ENCODE peak calls at places on chromosomes 3 and 15, in ten cellular contexts. G is stimulated activated CD4-positive, alpha-beta T cell treated with anti-CD3 and anti-CD28 coated beads, Interleukin-12 subunit alpha, Interleukin-12 subunit beta, amount 100 ng/mL, for 48 hours; N is endothelial cell; Q is activated T-helper 9 cell treated with anti-CD3 and anti-CD28 coated beads, Interleukin-2, amount 50 U/mL, for 16 hours; Z is iris pigment epithelial cell; U is mesenchymal stem cell; F is Calu3; O is MV-4-11; L is upper lobe of right lung; P is amniotic stem cell. A is an unnamed sample.

GRCh38 chr3:112233083-112233482 is 60.9 kb downstream of the SLC9C1 start:
- DNase-seq in U (no peak), O (no peak), P (no peak), F (no peak), Q (no peak), G (no peak), N (no peak), Z (no peak), L (no peak), A (no peak)

GRCh38 chr3:37995652-37996641 is 5.4 kb downstream of the VILL start:
- DNase-seq in L (peak; percentile 33), O (no peak), F (no peak), N (no peak), G (no peak), Z (no peak), Q (no peak), P (no peak), U (no peak), A (no peak)

GRCh38 chr3:87796137-87796899 is 262.5 kb downstream of the CGGBP1 start:
- DNase-seq in L (no peak), Q (no peak), N (no peak), U (no peak), P (no peak), Z (no peak), F (no peak), G (no peak), O (peak; percentile 25), A (no peak)

GRCh38 chr3:132898131-132898530 is 140.1 kb upstream of the TMEM108 start:
- DNase-seq in L (no peak), N (no peak), G (no peak), O (no peak), U (no peak), F (no peak), Z (no peak), P (no peak), Q (no peak), A (no peak)

GRCh38 chr15:91988071-91988470 is 134.6 kb downstream of the SLCO3A1 start:
- DNase-seq in O (peak; percentile 52), L (no peak), Q (no peak), P (no peak), Z (no peak), F (no peak), U (no peak), N (no peak), G (no peak), A (no peak)

GRCh38 chr3:174937488-174937887 is 78.4 kb downstream of the NAALADL2 start:
- DNase-seq in F (no peak), Z (peak; percentile 77), U (peak; percentile 68), Q (no peak), O (no peak), L (no peak), G (no peak), P (no peak), N (no peak), A (no peak)

GRCh38 chr3:49346797-49347251 is 7.0 kb upstream of the USP4 start:
- DNase-seq in L (no peak), G (no peak), Q (no peak), Z (peak; percentile 59), O (peak; percentile 58), F (no peak), N (no peak), P (no peak), U (peak; percentile 34), A (no peak)

GRCh38 chr15:26866298-26867198 is at the start of gene GABRA5:
- DNase-seq in N (peak; percentile 68), Z (peak; percentile 31), F (no peak), O (no peak), P (no peak), U (no peak), Q (no peak), G (no peak), L (no peak), A (no peak)

GRCh38 chr3:116667791-116668190 is 41.8 kb upstream of the TUSC7 start:
- DNase-seq in G (no peak), Z (no peak), O (no peak), P (no peak), U (no peak), L (no peak), F (no peak), Q (no peak), N (no peak), A (no peak)

GRCh38 chr3:118910332-118910731 is 124.3 kb downstream of the IGSF11 start:
- DNase-seq in U (no peak), O (no peak), Q (no peak), L (no peak), P (no peak), F (no peak), G (no peak), N (no peak), Z (no peak), A (no peak)

GRCh38 chr3:147915057-147915456 is 505.9 kb downstream of the ZIC1 start:
- DNase-seq in O (no peak), L (no peak), Q (no peak), F (no peak), G (no peak), N (no peak), P (no peak), U (no peak), Z (peak; percentile 22), A (no peak)

GRCh38 chr3:60250210-60250609 is 1001.0 kb downstream of the FHIT start:
- DNase-seq in Q (no peak), O (no peak), F (no peak), P (no peak), G (no peak), Z (no peak), L (no peak), U (no peak), N (no peak), A (no peak)

GRCh38 chr3:24843955-24844354 is 349.3 kb upstream of the THRB start:
- DNase-seq in Q (no peak), Z (no peak), F (no peak), P (no peak), U (no peak), O (no peak), N (no peak), G (no peak), L (no peak), A (no peak)

GRCh38 chr3:109888026-109888425 is 550.7 kb upstream of the DPPA4 start:
- DNase-seq in Q (no peak), Z (no peak), N (no peak), L (no peak), U (no peak), P (no peak), G (no peak), O (peak; percentile 38), F (no peak), A (no peak)

GRCh38 chr3:132283440-132283839 is 33.8 kb upstream of the ACP3 start:
- DNase-seq in G (no peak), P (no peak), N (no peak), F (peak; percentile 37), L (no peak), O (peak; percentile 99), Z (peak; percentile 35), Q (no peak), U (peak; percentile 81), A (no peak)

GRCh38 chr3:177124882-177125281 is 72.4 kb downstream of the TBL1XR1 start:
- DNase-seq in G (no peak), O (no peak), Q (no peak), L (no peak), U (no peak), N (no peak), P (no peak), Z (peak; percentile 70), F (no peak), A (no peak)

GRCh38 chr3:141646760-141647561 is 91.1 kb upstream of the RNF7 start:
- DNase-seq in L (no peak), N (peak; percentile 38), Q (no peak), G (no peak), O (peak; percentile 86), U (peak; percentile 75), P (no peak), Z (peak; percentile 76), F (peak; percentile 67), A (no peak)

GRCh38 chr3:9384141-9384828 is 13.1 kb upstream of the SETD5 start:
- DNase-seq in Q (no peak), Z (peak; percentile 72), G (no peak), U (peak; percentile 41), P (no peak), N (no peak), O (peak; percentile 50), F (no peak), L (no peak), A (no peak)

GRCh38 chr15:40256642-40257235 is 17.9 kb downstream of the PAK6 start:
- DNase-seq in N (no peak), L (no peak), O (peak; percentile 82), G (no peak), Z (peak; percentile 65), F (no peak), Q (no peak), U (peak; percentile 94), P (no peak), A (no peak)

GRCh38 chr3:71515640-71516383 is 67.7 kb downstream of the FOXP1 start:
- DNase-seq in Q (no peak), Z (no peak), N (no peak), U (no peak), F (no peak), L (no peak), G (no peak), O (no peak), P (no peak), A (no peak)

A was measured in substantia nigra.